ENCODE peak calls at places on chromosome 2, in four cellular contexts. T, Q, D and M are unnamed samples.

GRCh38 chr2:173079968-173080860 is 4.6 kb downstream of the MAP3K20 start:
- DNase-seq in T (no peak), Q (no peak), D (no peak), M (no peak)

GRCh38 chr2:216636570-216637450 is 3.6 kb downstream of the IGFBP2 start:
- DNase-seq in T (peak), Q (peak), D (peak), M (no peak)

GRCh38 chr2:187013058-187013457 is 164.1 kb upstream of the ZSWIM2 start:
- DNase-seq in T (no peak), Q (no peak), D (no peak), M (no peak)

GRCh38 chr2:107511970-107512789 is 314.5 kb upstream of the RGPD4 start:
- DNase-seq in T (no peak), Q (no peak), D (no peak), M (no peak)

GRCh38 chr2:230472619-230473018 is 56.6 kb downstream of the SP100 start:
- DNase-seq in T (no peak), Q (no peak), D (no peak), M (peak)

GRCh38 chr2:74947703-74948102 is 10.7 kb upstream of the POLE4 start:
- DNase-seq in T (peak), Q (peak), D (no peak), M (no peak)

GRCh38 chr2:168210216-168210897 is 37.0 kb downstream of the STK39 start:
- DNase-seq in T (no peak), Q (no peak), D (no peak), M (no peak)

GRCh38 chr2:105677901-105678300 is 66.8 kb upstream of the NCK2 start:
- DNase-seq in T (no peak), Q (no peak), D (no peak), M (no peak)

GRCh38 chr2:83742117-83742782 is 716.8 kb downstream of the SUCLG1 start:
- DNase-seq in T (no peak), Q (no peak), D (no peak), M (no peak)

DNA sequence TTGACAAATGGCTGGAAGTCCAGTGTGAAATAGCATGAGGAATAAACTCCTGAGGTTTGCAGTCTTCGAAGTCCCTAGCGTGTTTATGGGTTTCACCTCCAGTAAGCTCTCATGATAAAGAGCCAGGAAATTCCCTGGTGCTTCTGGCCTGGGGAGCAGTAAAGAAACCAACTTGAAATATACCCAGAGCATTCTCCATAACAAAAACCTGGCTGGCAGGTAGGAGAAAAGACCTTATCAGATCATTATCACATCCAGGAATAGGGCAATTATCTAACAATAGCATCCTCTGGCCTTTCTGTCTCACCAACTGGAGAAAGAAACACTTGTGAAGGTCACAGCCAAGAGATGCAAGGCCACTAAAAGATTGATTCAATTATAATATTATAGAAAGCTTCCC is 513.6 kb upstream of the LRRTM4 start:
- DNase-seq in T (no peak), Q (no peak), D (no peak), M (no peak)
- TF ChIP-seq HDAC2 in T (no peak), Q (peak), D (no peak), M (no peak)

DNA sequence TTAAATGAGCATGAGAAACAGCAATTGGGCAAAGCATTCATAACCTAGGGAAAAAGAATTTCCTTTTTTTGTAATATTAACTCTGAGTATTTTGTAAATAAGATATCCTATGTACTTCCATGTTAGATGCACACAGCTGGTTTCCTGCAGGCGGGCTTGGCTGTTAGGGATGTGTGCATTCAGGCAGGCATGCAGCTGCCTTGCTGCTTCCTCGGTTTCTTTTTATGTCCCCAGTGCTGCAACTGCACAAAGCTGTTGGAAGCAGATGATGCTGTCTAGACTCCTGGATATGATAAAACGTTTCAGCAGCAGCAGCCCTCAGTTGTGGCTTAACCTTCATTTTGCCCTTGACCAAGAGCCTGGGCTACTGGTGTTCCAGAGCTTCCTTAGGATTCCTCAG is 89.5 kb upstream of the EML6 start:
- DNase-seq in T (no peak), Q (no peak), D (no peak), M (no peak)
- TF ChIP-seq TAF1 in T (no peak), Q (no peak), D (no peak), M (no peak)

DNA sequence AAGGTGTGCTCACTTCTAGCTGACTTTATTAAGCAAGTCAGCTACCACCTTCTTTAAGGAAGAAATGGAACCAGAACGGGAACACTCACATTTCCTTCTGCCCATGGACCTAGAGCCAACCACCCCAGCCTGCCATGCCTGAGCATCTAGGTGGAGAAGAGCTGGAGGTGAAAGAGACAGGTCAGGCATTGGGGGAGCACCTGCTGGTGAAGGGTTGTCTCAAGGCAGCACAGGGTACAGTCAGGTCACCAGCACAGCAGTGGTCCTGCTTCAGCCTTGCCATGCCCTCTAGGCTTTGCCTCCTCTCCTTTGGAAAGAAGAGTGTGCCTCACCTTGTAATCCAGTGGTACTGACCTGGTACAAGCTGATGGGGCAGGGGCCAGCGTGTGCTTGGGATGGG is 107.9 kb downstream of the KCNF1 start:
- DNase-seq in T (no peak), Q (peak), D (no peak), M (no peak)
- TF ChIP-seq HDAC2 in T (no peak), Q (no peak), D (no peak), M (no peak)

DNA sequence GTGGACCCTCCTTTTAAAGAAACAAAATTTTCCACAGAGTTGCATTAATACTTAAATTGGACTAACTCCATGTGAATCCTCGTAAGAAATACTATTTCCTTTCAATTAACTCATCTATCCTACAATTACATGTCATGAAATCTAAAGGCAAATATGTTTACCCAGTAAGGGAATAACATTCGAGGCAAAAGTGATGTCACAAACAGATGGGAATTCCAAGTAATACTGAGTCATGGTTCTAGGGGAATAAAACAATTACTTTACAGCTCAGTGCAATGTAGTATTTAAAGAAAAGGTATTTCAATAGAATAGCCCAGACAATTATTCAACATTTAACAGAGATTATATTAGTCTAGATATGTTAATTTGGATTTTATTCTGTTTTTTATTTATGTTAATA is 205.8 kb downstream of the ZNF385B start:
- DNase-seq in T (no peak), Q (no peak), D (no peak), M (no peak)
- TF ChIP-seq TAF1 in T (no peak), Q (no peak), D (no peak), M (no peak)